ENCODE peak calls at places on chromosomes 3 and 15, in five cellular contexts. L is GM06990, W is amniotic stem cell, S is left kidney, J is AG08395. P is an unnamed sample.

GRCh38 chr15:89673162-89673506 is 6.0 kb downstream of the PLIN1 start:
- DNase-seq in L (no peak), W (no peak), S (peak; percentile 82), J (no peak), P (peak; percentile 50)

GRCh38 chr3:55491296-55491816 is 4.2 kb upstream of the WNT5A start:
- DNase-seq in L (no peak), W (no peak), S (peak; percentile 37), J (peak; percentile 56), P (no peak)

GRCh38 chr3:32577174-32577573 is 6.5 kb upstream of the DYNC1LI1 start:
- DNase-seq in L (no peak), W (no peak), S (no peak), J (no peak), P (no peak)

GRCh38 chr15:36177590-36178281 is 401.7 kb upstream of the CDIN1 start:
- DNase-seq in L (no peak), W (no peak), S (peak; percentile 75), J (peak; percentile 44), P (no peak)

GRCh38 chr15:44596511-44597010 is 59.6 kb downstream of the EIF3J start:
- DNase-seq in L (no peak), W (no peak), S (no peak), J (no peak), P (peak; percentile 12)

GRCh38 chr3:171142985-171143384 is 116.5 kb upstream of the SLC2A2 start:
- DNase-seq in L (no peak), W (no peak), S (no peak), J (peak; percentile 62), P (no peak)

GRCh38 chr3:124223853-124224252 is 231.9 kb upstream of the ROPN1 start:
- DNase-seq in L (no peak), W (no peak), S (no peak), J (no peak), P (no peak)

GRCh38 chr15:52256366-52256765 is 39.2 kb downstream of the MYO5C start:
- DNase-seq in L (peak; percentile 91), W (peak; percentile 38), S (peak; percentile 86), J (peak; percentile 78), P (peak; percentile 87)

GRCh38 chr3:71859128-71859519 is 74.2 kb upstream of the PROK2 start:
- DNase-seq in L (no peak), W (no peak), S (peak; percentile 65), J (no peak), P (peak; percentile 22)

GRCh38 chr15:67824900-67825879 is at the start of gene SKOR1:
- DNase-seq in L (no peak), W (no peak), S (peak; percentile 81), J (peak; percentile 64), P (no peak)

GRCh38 chr3:160644491-160644890 is 32.5 kb upstream of the ARL14 start:
- DNase-seq in L (no peak), W (no peak), S (no peak), J (no peak), P (no peak)

GRCh38 chr3:191695131-191695814 is 234.3 kb downstream of the PYDC2 start:
- DNase-seq in L (no peak), W (no peak), S (no peak), J (no peak), P (no peak)

GRCh38 chr3:129824926-129825541 is 68.5 kb downstream of the TMCC1 start:
- DNase-seq in L (no peak), W (peak; percentile 5), S (peak; percentile 83), J (peak; percentile 43), P (peak; percentile 74)

P was measured in GM12865.